ENCODE peak calls at places on chromosomes 4 and X, in five cellular contexts. C is AG10803, Z is AG04450, I is RWPE1, G is lower lobe of right lung. B is an unnamed sample.

GRCh38 chrX:68703369-68703768 is 55.9 kb downstream of the STARD8 start:
- DNase-seq in Z (no peak), C (no peak), I (no peak), G (no peak), B (no peak)

GRCh38 chr4:54085284-54085683 is 14.7 kb upstream of the GSX2 start:
- DNase-seq in Z (peak), G (no peak), C (peak), I (peak), B (no peak)

GRCh38 chrX:105179644-105180043 is 40.9 kb downstream of the TEX13A start:
- DNase-seq in C (no peak), G (no peak), Z (no peak), I (no peak), B (no peak)

GRCh38 chr4:82044141-82044993 is 329.4 kb downstream of the HNRNPD start:
- DNase-seq in Z (no peak), C (peak), G (peak), I (peak), B (peak)

GRCh38 chr4:2259541-2260267 is 2.2 kb downstream of the MXD4 start:
- DNase-seq in I (no peak), C (no peak), G (peak), Z (no peak), B (no peak)

GRCh38 chr4:41590591-41590990 is 52.6 kb downstream of the LIMCH1 start:
- DNase-seq in Z (no peak), I (no peak), G (no peak), C (no peak), B (peak)

GRCh38 chrX:140432328-140433025 is 72.4 kb downstream of the SOX3 start:
- DNase-seq in I (no peak), C (peak), G (no peak), Z (no peak), B (no peak)

GRCh38 chr4:69066945-69067344 is 29.3 kb upstream of the UGT2B7 start:
- DNase-seq in C (no peak), G (no peak), I (peak), Z (no peak), B (no peak)

GRCh38 chr4:6929735-6930464 is 20.3 kb downstream of the TBC1D14 start:
- DNase-seq in Z (no peak), I (no peak), G (no peak), C (no peak), B (no peak)

GRCh38 chrX:136158685-136159084 is 11.4 kb downstream of the FHL1 start:
- DNase-seq in Z (no peak), I (no peak), C (no peak), G (no peak), B (no peak)

GRCh38 chrX:11755724-11756123 is 2.3 kb upstream of the MSL3 start:
- DNase-seq in C (no peak), G (no peak), Z (no peak), I (no peak), B (no peak)

GRCh38 chr4:94802091-94802490 is 44.3 kb downstream of the BMPR1B start:
- DNase-seq in C (no peak), Z (no peak), G (no peak), I (no peak), B (no peak)

GRCh38 chr4:52001616-52002015 is 18.5 kb downstream of the LRRC66 start:
- DNase-seq in I (peak), Z (no peak), C (no peak), G (no peak), B (no peak)

GRCh38 chrX:7270018-7270417 is 122.1 kb upstream of the PUDP start:
- DNase-seq in C (peak), G (no peak), I (no peak), Z (no peak), B (no peak)

GRCh38 chr4:16027114-16027513 is 56.7 kb downstream of the PROM1 start:
- DNase-seq in G (no peak), I (no peak), Z (no peak), C (peak), B (no peak)

DNA sequence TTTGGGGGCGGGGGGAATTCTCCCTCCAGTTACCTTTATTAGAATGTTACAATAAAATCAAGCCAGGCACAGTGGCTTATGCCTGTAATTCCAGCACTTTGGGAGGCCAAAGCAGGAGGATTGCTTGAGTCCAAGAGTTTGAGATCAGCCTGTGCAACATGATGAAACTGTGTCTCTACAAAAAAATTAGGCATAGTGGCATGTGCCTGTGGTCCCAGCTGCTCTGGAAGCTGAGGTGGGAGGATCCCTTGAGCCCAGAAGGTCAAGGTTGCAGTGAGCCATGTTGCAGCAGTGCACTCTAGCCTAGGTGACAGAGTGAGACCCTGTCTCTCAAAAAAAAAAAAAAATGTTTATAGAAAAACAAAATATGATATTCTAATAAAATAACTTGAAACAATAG is 5.3 kb upstream of the UBE2D3 start:
- DNase-seq in C (no peak), I (no peak), G (no peak), Z (no peak), B (no peak)
- TF ChIP-seq CTCF in C (no peak), I (no peak), G (no peak), Z (no peak), B (no peak)

DNA sequence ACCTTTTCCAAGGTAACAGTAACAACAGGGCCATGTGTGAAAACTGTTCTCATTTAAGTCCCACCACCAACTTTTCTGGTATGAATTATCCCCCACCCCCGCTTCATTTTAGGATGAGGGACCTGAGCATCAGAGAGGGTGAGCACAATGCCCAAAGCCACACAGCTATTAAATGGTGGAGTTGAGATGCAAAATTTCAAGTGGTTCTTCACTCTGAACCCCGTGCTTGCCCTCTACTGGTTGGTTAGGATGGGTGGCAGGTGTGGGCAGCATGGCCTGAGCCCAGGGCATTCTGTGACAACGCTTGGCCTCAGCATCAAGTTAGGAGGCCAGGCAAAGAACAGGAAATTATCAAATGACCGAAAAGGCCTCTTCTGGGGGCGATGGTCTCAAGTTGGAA is 33.5 kb downstream of the MED28 start:
- DNase-seq in C (no peak), G (no peak), I (no peak), Z (no peak), B (no peak)
- TF ChIP-seq CTCF in C (no peak), G (no peak), I (no peak), Z (peak), B (no peak)

GRCh38 chrX:113929004-113929403 is 654.9 kb upstream of the HTR2C start:
- DNase-seq in C (peak), Z (no peak), G (no peak), I (peak), B (peak)
- TF ChIP-seq CTCF in C (peak), Z (no peak), G (peak), I (no peak), B (peak)

GRCh38 chrX:10397349-10397748 is 223.0 kb downstream of the MID1 start:
- DNase-seq in Z (no peak), C (no peak), I (no peak), G (no peak), B (no peak)

GRCh38 chrX:10404435-10404834 is 215.9 kb downstream of the MID1 start:
- DNase-seq in C (peak), G (no peak), I (no peak), Z (peak), B (no peak)

GRCh38 chrX:10399152-10399741 is 221.1 kb downstream of the MID1 start:
- DNase-seq in C (no peak), G (no peak), I (no peak), Z (no peak), B (no peak)

GRCh38 chrX:10398271-10398670 is 222.1 kb downstream of the MID1 start:
- DNase-seq in Z (no peak), I (no peak), C (no peak), G (no peak), B (no peak)

DNA sequence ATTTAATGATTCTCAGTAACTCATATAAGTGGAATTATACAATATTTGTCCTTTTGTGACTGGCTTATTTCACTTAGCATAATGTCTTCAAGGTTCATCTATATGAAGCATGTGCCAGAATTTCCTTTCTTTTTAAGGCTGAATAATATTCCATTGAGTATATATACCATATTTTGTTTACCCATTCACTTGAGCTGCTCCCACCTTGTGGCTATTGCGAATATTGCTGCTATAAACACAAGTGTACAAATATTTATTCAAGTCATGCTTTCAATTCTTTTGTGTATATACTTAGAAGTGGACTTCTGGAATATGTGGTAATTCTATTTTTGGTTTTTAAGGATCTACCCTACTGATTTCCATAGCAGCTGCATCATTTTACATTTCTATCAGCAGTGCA is 219.1 kb downstream of the MID1 start:
- DNase-seq in G (no peak), C (no peak), I (no peak), Z (no peak), B (no peak)
- TF ChIP-seq CTCF in G (no peak), C (no peak), I (no peak), Z (no peak), B (no peak)